ENCODE peak calls at places on chromosome 3, in seven cellular contexts. S, U, Z, L, B, J and Y are unnamed samples.

GRCh38 chr3:131553495-131554247 is 50.9 kb upstream of the MRPL3 start:
- DNase-seq in J (no peak), L (no peak), B (no peak), Z (no peak), S (no peak), U (no peak), Y (no peak)

GRCh38 chr3:185825639-185826481 is 1.0 kb upstream of the IGF2BP2 start:
- DNase-seq in L (peak), J (no peak), U (peak), B (peak), Z (no peak), S (no peak), Y (no peak)

GRCh38 chr3:42443819-42444436 is 33.5 kb upstream of the LYZL4 start:
- DNase-seq in S (peak), J (peak), U (peak), L (peak), Z (peak), B (peak), Y (peak)

GRCh38 chr3:144770813-144771400 is 799.3 kb downstream of the DIPK2A start:
- DNase-seq in J (no peak), Z (no peak), B (no peak), U (no peak), L (peak), S (no peak), Y (no peak)

GRCh38 chr3:5657109-5657508 is 469.6 kb downstream of the EDEM1 start:
- DNase-seq in B (no peak), J (no peak), S (no peak), U (no peak), L (no peak), Z (no peak), Y (peak)

GRCh38 chr3:101865751-101866509 is 16.6 kb downstream of the NFKBIZ start:
- DNase-seq in L (no peak), J (no peak), B (no peak), S (no peak), U (no peak), Z (no peak), Y (no peak)

GRCh38 chr3:126679831-126680677 is 24.0 kb upstream of the CHCHD6 start:
- DNase-seq in L (no peak), U (peak), J (no peak), Z (no peak), B (no peak), S (no peak), Y (no peak)

GRCh38 chr3:14539384-14540208 is 546 bp downstream of the GRIP2 start:
- DNase-seq in U (peak), J (no peak), B (no peak), Z (no peak), S (no peak), L (no peak), Y (no peak)

GRCh38 chr3:178277605-178278004 is 258.6 kb upstream of the KCNMB2 start:
- DNase-seq in S (no peak), Z (no peak), U (no peak), J (no peak), B (no peak), L (no peak), Y (no peak)

GRCh38 chr3:17602126-17602525 is 140.3 kb downstream of the TBC1D5 start:
- DNase-seq in U (no peak), L (no peak), Z (no peak), S (no peak), B (no peak), J (no peak), Y (no peak)

GRCh38 chr3:134505485-134505884 is 19.6 kb downstream of the CEP63 start:
- DNase-seq in U (no peak), Z (no peak), J (no peak), B (no peak), S (no peak), L (no peak), Y (no peak)